ENCODE peak calls at places on chromosome 5, in four cellular contexts. X is CD8-positive, alpha-beta T cell; D is HepG2; A is fibroblast of lung. Q is an unnamed sample.

GRCh38 chr5:41247135-41247534 is 33.8 kb upstream of the C6 start:
- DNase-seq in A (no peak), D (no peak), X (no peak), Q (no peak)

GRCh38 chr5:155886311-155887031 is 440.5 kb upstream of the SGCD start:
- DNase-seq in X (no peak), A (no peak), D (no peak), Q (no peak)

GRCh38 chr5:142783601-142784291 is 13.6 kb downstream of the ARHGAP26 start:
- DNase-seq in X (peak; percentile 59), D (no peak), A (no peak), Q (peak; percentile 41)

GRCh38 chr5:97141539-97141938 is 872 bp downstream of the LIX1 start:
- DNase-seq in D (no peak), A (no peak), X (no peak), Q (no peak)

GRCh38 chr5:135881244-135881643 is 14.4 kb downstream of the IL9 start:
- DNase-seq in A (no peak), D (no peak), X (no peak), Q (no peak)

GRCh38 chr5:172877496-172878260 is 43.6 kb downstream of the ERGIC1 start:
- DNase-seq in A (no peak), X (no peak), D (no peak), Q (no peak)

GRCh38 chr5:9156282-9156681 is 389.6 kb downstream of the SEMA5A start:
- DNase-seq in X (no peak), A (peak; percentile 72), D (no peak), Q (peak; percentile 15)

GRCh38 chr5:763397-763796 is 21.1 kb downstream of the ZDHHC11B start:
- DNase-seq in D (no peak), A (no peak), X (no peak), Q (no peak)

GRCh38 chr5:97134634-97135033 is 7.8 kb downstream of the LIX1 start:
- DNase-seq in A (no peak), X (no peak), D (no peak), Q (no peak)

GRCh38 chr5:14806452-14806851 is 65.1 kb downstream of the ANKH start:
- DNase-seq in X (no peak), A (peak; percentile 95), D (no peak), Q (no peak)

GRCh38 chr5:151250346-151251000 is 2.5 kb upstream of the GM2A start:
- DNase-seq in X (no peak), D (peak; percentile 43), A (no peak), Q (no peak)
- TF ChIP-seq CTCF in X (no peak), D (peak; percentile 37), A (no peak), Q (no peak)

DNA sequence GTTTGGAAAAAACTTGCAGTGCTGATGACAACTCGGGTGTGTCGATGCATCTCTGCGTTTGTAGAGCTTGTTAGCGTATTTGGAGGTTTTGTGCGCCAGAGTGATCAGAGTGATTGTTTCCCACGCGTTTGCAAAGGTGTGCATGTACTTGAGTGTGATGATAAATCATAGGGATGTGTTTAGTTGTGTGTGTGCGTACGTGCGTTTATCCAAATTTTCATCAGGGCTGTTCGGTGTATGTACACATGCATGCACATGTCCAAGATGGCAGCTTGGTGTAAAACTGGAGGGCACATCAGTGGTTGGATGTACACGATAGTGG is 248 bp upstream of the C1QTNF2 start:
- DNase-seq in A (no peak), X (no peak), D (no peak), Q (no peak)
- H3K27ac ChIP-seq in A (no peak overlapping the region), X (no peak overlapping the region), D (no peak overlapping the region), Q (no peak overlapping the region)

DNA sequence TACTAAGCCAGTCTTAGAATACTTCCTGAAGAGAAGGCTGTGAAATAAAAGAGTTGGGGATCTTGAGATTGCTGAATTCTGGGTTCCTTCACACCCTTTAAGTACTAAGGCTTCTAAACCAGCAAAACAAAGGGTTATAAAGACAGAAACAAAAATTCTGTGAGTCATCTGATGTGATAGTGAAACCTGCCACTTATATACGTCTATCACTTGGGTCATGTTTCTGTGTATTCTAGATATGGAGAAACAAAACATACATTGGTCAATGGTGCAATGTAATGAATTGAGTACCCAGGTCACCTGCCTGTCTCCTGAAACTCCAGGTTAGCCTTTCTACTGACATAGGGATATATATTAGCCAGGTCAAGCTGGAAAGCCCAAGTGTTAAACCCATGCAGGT is 319.3 kb upstream of the GRAMD2B start:
- DNase-seq in A (no peak), X (no peak), D (no peak), Q (no peak)
- TF ChIP-seq CTCF in A (no peak), X (no peak), D (no peak), Q (no peak)

DNA sequence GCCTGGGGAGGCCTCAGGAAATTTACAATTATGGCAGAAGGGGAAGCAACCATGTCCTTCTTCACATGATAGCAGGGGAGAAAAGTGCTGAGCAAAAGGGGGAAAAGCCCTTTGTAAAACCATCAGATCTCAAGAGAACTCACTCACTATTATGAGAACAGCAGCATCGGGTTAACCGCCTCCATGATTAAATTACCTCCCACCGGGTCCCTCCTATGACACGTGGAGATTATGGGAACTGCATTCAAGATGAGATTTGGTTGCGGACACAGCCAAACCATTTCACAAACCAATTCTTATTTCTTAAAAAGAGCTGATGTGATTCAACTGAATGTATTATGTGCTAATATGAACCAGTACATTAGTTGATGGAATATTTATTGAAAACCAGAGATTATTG is 63.9 kb downstream of the PARP8 start:
- DNase-seq in D (no peak), X (no peak), A (no peak), Q (no peak)
- H3K27ac ChIP-seq in D (no peak overlapping the region), X (no peak overlapping the region), A (no peak overlapping the region), Q (no peak overlapping the region)

GRCh38 chr5:133319905-133320520 is 268.2 kb downstream of the HSPA4 start:
- DNase-seq in A (no peak), D (no peak), X (no peak), Q (no peak)
- TF ChIP-seq CTCF in A (no peak), D (peak; percentile 41), X (no peak), Q (no peak)

Q was measured in dorsolateral prefrontal cortex.